ENCODE peak calls at places on chromosomes 11 and 22, in five cellular contexts. Y is brain microvascular endothelial cell, D is IMR-90, T is epithelial cell of esophagus, E is pancreas. V is an unnamed sample.

GRCh38 chr11:103537904-103538502 is 428.8 kb downstream of the DYNC2H1 start:
- DNase-seq in E (no peak), T (peak), Y (peak), D (peak), V (no peak)

GRCh38 chr11:130465259-130465658 is 16.8 kb downstream of the ADAMTS15 start:
- DNase-seq in E (no peak), T (peak), D (peak), Y (peak), V (no peak)

GRCh38 chr11:44527476-44527875 is 38.0 kb upstream of the CD82 start:
- DNase-seq in Y (no peak), D (no peak), E (no peak), T (no peak), V (no peak)

GRCh38 chr11:86101941-86102407 is 33.1 kb upstream of the PICALM start:
- DNase-seq in T (peak), Y (no peak), D (peak), E (no peak), V (peak)

GRCh38 chr22:25666308-25666707 is 75.7 kb upstream of the MYO18B start:
- DNase-seq in D (no peak), T (no peak), E (no peak), Y (no peak), V (no peak)

GRCh38 chr22:24208012-24208749 is 26.9 kb downstream of the SUSD2 start:
- DNase-seq in E (no peak), Y (peak), T (peak), D (peak), V (peak)

GRCh38 chr11:28257761-28258160 is 149.6 kb downstream of the METTL15 start:
- DNase-seq in Y (peak), T (peak), E (no peak), D (peak), V (no peak)

GRCh38 chr11:104653011-104653806 is 245.1 kb downstream of the CASP12 start:
- DNase-seq in E (no peak), Y (peak), D (no peak), T (no peak), V (no peak)

GRCh38 chr11:1150769-1151365 is 6.9 kb upstream of the MUC5AC start:
- DNase-seq in D (peak), T (no peak), Y (peak), E (no peak), V (no peak)

GRCh38 chr11:65126624-65127274 is 4.6 kb downstream of the MRPL49 start:
- DNase-seq in E (no peak), Y (no peak), T (no peak), D (no peak), V (no peak)

GRCh38 chr11:100403817-100404216 is 283.3 kb upstream of the ARHGAP42 start:
- DNase-seq in T (no peak), E (no peak), Y (peak), D (peak), V (no peak)

GRCh38 chr11:47270331-47271271 is 668 bp downstream of the MADD start:
- DNase-seq in E (no peak), D (peak), T (peak), Y (peak), V (peak)

GRCh38 chr11:80651004-80651403 is 1210.2 kb upstream of the TENM4 start:
- DNase-seq in E (no peak), D (no peak), Y (no peak), T (no peak), V (no peak)

GRCh38 chr22:31313366-31314147 is 21.3 kb upstream of the PIK3IP1 start:
- DNase-seq in D (peak), T (peak), Y (peak), E (peak), V (peak)

GRCh38 chr11:62025429-62026105 is 58.1 kb upstream of the FTH1 start:
- DNase-seq in T (peak), D (peak), Y (peak), E (no peak), V (no peak)

GRCh38 chr11:12540913-12541587 is 133.2 kb upstream of the TEAD1 start:
- DNase-seq in Y (peak), E (no peak), D (peak), T (peak), V (no peak)
- TF ChIP-seq CTCF in Y (peak), E (no peak), D (peak), T (no peak), V (no peak)

DNA sequence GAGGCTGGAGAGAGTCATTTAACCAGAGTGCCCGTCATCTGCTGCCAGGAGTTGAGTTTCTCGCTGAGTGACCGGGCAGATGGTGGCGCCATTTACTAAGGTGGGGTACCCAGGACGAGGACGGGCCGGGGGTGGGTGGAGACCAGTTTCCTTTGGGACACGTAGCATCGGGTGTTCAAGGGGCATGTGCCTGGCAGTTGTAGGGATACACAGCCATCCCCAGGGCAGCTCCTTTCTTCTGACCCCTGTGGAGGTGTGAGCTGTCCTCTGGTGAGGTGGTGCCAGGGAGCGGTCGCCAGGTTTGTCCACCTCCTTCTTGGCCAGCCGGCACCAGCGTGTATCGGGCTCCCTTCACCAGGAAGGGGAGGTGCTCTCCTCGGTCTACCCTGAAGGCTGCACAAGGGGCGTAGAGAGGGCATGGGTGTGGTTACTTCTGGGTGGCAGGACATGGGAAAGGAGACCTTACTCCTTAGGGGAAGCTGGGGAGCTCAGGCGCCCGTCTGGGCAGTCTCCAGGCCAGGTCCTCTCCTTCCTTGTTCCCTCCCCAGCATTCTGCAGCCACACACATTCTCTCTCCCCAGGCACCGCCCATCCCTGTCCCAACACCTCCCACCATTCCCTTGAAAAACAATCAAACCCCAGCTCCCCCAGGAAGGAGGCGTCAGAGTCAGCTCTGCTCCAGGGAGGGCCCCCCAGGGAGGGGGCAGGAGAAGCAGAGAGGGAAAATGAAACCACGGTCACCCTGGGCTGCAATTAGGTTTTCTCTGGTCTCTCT is 10.3 kb upstream of the MB start:
- DNase-seq in E (peak), Y (peak), D (peak), T (peak), V (peak)
- TF ChIP-seq CTCF in E (no peak), Y (peak), D (peak), T (peak), V (peak)

DNA sequence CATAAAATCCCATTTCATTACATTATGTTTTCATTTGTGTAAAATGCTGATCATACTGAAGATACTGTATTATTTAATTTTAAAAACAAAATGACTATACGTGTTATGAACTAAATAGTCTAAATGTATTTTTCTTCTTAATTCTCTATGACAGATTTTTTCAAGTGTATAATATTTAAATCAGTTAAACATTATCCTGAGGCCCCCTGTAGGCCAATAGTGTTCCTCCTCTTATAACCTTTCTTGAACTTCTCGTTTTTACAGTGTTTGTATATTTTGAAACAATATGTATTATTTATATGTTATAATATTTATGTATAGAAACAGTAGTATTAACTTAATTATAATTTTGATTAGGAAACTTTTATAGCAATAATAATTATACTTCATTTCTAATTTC is 151.1 kb upstream of the CHORDC1 start:
- DNase-seq in Y (no peak), T (no peak), E (no peak), D (no peak), V (no peak)
- TF ChIP-seq CTCF in Y (no peak), T (no peak), E (no peak), D (no peak), V (no peak)

DNA sequence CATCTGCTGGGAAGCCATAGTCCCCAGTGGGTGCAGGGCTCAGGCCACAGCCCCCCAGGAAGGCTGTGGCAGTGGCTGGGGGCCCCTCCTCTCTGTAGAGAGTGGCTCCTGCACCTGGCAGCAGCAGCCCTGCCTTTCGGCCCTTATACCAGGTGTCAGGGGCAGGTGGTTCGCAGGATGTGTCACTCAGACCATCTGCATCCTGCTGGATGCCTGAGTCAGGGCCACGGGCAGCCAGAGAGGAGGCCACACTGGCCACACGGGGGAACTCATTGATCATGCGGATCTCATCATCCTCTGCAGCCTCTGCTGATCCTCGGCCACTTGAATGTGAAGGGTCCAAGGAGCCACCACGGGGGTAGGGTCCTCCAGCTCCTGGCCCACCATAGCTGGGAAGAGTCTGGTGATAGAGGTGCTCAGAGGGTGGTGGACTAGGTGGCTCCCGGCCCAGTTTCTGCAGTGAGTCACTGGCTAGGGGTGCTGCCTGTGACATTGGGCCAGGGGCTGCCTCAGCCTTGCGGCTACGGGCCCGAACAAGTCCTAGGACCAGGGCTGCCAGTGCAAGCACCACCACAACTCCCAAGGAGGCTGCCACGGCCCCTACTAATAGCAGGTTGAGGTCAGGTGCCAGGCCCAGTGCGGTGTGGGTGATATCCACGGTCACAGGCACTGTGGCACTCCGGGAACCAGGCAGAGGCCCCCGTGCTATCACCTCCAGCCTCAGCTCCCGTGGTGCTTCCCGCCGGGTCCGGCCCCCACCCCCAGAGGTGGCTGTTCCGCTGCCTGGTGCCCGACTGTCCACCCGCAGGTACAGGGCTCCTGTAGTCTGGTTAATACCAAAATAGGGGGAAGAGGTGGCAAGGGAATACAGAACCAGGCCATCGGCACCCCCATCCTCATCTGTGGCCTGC is 3.3 kb upstream of the TPP1 start:
- DNase-seq in Y (no peak), D (no peak), T (peak), E (peak), V (no peak)
- TF ChIP-seq CTCF in Y (no peak), D (no peak), T (no peak), E (no peak), V (no peak)

GRCh38 chr11:42992594-42992993 is 319.2 kb upstream of the API5 start:
- DNase-seq in Y (no peak), E (no peak), D (no peak), T (no peak), V (no peak)

GRCh38 chr11:42996742-42997307 is 315.0 kb upstream of the API5 start:
- DNase-seq in E (no peak), Y (no peak), T (no peak), D (no peak), V (no peak)
- TF ChIP-seq CTCF in E (no peak), Y (no peak), T (no peak), D (no peak), V (no peak)

V was measured in LNCaP clone FGC.